ENCODE peak calls at places on chromosomes 11 and 22, in five cellular contexts. Z is neuronal stem cell, S is IMR-90, A is H1, Y is H9. L is an unnamed sample.

GRCh38 chr11:117011541-117011908 is 86.7 kb downstream of the SIK3 start:
- DNase-seq in Z (no peak), S (no peak), A (no peak), Y (no peak), L (no peak)

GRCh38 chr11:118565062-118565461 is 669 bp downstream of the IFT46 start:
- DNase-seq in Z (no peak), S (no peak), A (no peak), Y (no peak), L (no peak)

GRCh38 chr11:82960000-82960778 is 58.7 kb downstream of the DDIAS start:
- DNase-seq in Z (no peak), S (no peak), A (no peak), Y (no peak), L (no peak)

GRCh38 chr11:114270531-114271270 is 25.5 kb upstream of the NNMT start:
- DNase-seq in Z (no peak), S (no peak), A (no peak), Y (no peak), L (no peak)

GRCh38 chr11:116224154-116224888 is 548.5 kb downstream of the BUD13 start:
- DNase-seq in Z (peak; percentile 51), S (peak; percentile 22), A (no peak), Y (peak; percentile 57), L (peak; percentile 58)

GRCh38 chr11:71249301-71249700 is 3.1 kb downstream of the SHANK2 start:
- DNase-seq in Z (no peak), S (no peak), A (no peak), Y (peak; percentile 32), L (no peak)

GRCh38 chr11:69529001-69529400 is 47.5 kb downstream of the LINC01488 start:
- DNase-seq in Z (no peak), S (no peak), A (no peak), Y (no peak), L (no peak)

GRCh38 chr11:112616292-112617088 is 344.7 kb upstream of the NCAM1 start:
- DNase-seq in Z (no peak), S (no peak), A (no peak), Y (no peak), L (no peak)

GRCh38 chr11:72759468-72759867 is 7.3 kb upstream of the ARAP1 start:
- DNase-seq in Z (no peak), S (no peak), A (no peak), Y (no peak), L (no peak)

GRCh38 chr11:72760543-72761400 is 8.6 kb upstream of the ARAP1 start:
- DNase-seq in Z (no peak), S (peak; percentile 84), A (no peak), Y (no peak), L (peak; percentile 78)

GRCh38 chr11:72764503-72764902 is 12.3 kb upstream of the ARAP1 start:
- DNase-seq in Z (no peak), S (no peak), A (peak; percentile 74), Y (peak; percentile 96), L (peak; percentile 81)

GRCh38 chr11:72763823-72764222 is 11.6 kb upstream of the ARAP1 start:
- DNase-seq in Z (no peak), S (no peak), A (no peak), Y (no peak), L (no peak)

GRCh38 chr11:72762641-72763304 is 10.6 kb upstream of the ARAP1 start:
- DNase-seq in Z (no peak), S (no peak), A (no peak), Y (no peak), L (no peak)
- H3K4me2 ChIP-seq in Z (no peak overlapping the region), S (no peak overlapping the region), A (no peak overlapping the region), Y (no peak overlapping the region), L (no peak overlapping the region)

GRCh38 chr22:23223566-23224317 is 43.4 kb downstream of the BCR start:
- DNase-seq in Z (no peak), S (no peak), A (no peak), Y (no peak), L (no peak)

GRCh38 chr22:23220485-23221350 is 40.4 kb downstream of the BCR start:
- DNase-seq in Z (no peak), S (peak; percentile 53), A (no peak), Y (no peak), L (peak; percentile 79)

GRCh38 chr22:23222875-23223565 is 42.7 kb downstream of the BCR start:
- DNase-seq in Z (no peak), S (no peak), A (no peak), Y (no peak), L (no peak)

GRCh38 chr22:23221351-23221804 is 41.1 kb downstream of the BCR start:
- DNase-seq in Z (no peak), S (no peak), A (no peak), Y (no peak), L (no peak)

DNA sequence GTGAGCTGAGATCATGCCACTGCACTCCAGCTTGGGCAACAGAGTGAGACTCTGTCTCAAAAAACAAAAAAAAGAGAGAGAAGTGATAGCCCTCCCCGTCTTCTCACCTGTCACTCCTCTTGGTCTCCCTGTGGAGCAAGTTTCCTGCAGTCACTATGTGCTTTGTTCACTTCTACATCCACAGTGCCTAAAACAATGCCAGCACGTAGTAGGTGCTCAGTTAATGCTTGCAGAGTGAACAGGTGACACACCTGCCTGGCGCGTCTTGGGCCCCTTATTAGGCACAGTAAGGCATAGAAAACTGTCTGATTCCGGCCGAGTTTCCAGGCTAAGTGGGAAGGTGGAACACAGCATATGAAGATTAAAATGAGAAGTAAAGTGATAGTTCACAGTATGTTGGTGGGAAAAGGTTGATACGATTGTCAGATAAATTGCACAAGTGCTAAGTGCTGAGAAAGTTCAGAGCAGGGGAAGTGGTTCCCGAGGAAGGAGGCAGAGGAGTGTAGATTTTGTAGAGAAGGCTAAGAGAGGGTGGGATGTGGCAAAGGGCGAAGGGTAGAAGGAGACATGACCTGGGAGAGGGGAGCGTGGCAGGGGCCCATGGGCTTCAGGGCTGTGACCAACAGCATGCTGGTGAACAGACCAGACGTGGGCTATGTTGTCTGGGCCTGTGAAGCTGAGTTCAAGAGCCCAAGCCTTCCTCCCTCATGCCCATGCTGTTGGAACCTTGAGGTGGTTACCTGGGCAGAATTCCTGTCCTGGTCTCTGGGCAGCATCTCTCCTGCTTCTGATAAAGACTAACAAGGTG is 41.9 kb downstream of the BCR start:
- DNase-seq in Z (no peak), S (no peak), A (no peak), Y (no peak), L (no peak)
- H3K79me1 ChIP-seq in Z (peaks cover 10% of the 10 kb centered on the region), S (peaks cover 41% of the 10 kb centered on the region), A (peaks cover 46% of the 10 kb centered on the region), Y (peaks cover 20% of the 10 kb centered on the region), L (no peaks in the 10 kb centered on the region)

GRCh38 chr11:75428989-75429640 is 3.9 kb downstream of the KLHL35 start:
- DNase-seq in Z (no peak), S (no peak), A (no peak), Y (no peak), L (no peak)
- H3K4me2 ChIP-seq in Z (no peak overlapping the region), S (no peak overlapping the region), A (no peak overlapping the region), Y (no peak overlapping the region), L (no peak overlapping the region)

GRCh38 chr11:12880327-12880726 is 128.8 kb upstream of the RASSF10 start:
- DNase-seq in Z (no peak), S (no peak), A (no peak), Y (no peak), L (no peak)

GRCh38 chr11:12871251-12871650 is 137.9 kb upstream of the RASSF10 start:
- DNase-seq in Z (no peak), S (no peak), A (no peak), Y (no peak), L (no peak)

GRCh38 chr11:12876988-12877387 is 132.1 kb upstream of the RASSF10 start:
- DNase-seq in Z (no peak), S (no peak), A (no peak), Y (no peak), L (no peak)

GRCh38 chr11:12871788-12872321 is 137.3 kb upstream of the RASSF10 start:
- DNase-seq in Z (no peak), S (peak; percentile 42), A (no peak), Y (no peak), L (peak; percentile 29)

DNA sequence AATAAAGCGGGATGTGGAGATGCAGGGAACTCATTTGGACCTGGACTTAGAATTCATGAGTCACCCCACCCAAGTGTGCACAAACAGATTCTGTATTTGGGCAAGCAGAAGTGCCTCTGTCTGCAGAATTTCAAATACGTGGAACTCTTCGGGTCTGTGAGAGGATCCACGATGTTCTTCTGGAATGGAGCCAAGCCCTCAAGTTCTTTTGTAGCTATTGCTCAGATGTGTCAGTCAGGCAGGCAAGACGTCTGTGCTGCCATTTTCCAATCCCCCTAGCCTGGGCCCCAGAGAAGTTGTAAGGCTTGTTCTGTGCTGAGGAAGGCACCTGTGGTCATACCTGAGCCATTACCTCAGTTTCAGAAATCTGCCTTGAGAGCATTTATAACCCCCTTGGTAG is 132.8 kb upstream of the RASSF10 start:
- DNase-seq in Z (no peak), S (no peak), A (no peak), Y (no peak), L (no peak)
- H3K79me1 ChIP-seq in Z (peaks cover 9% of the 10 kb centered on the region), S (peaks cover 69% of the 10 kb centered on the region), A (peaks cover 3% of the 10 kb centered on the region), Y (no peaks in the 10 kb centered on the region), L (peaks cover 4% of the 10 kb centered on the region)

DNA sequence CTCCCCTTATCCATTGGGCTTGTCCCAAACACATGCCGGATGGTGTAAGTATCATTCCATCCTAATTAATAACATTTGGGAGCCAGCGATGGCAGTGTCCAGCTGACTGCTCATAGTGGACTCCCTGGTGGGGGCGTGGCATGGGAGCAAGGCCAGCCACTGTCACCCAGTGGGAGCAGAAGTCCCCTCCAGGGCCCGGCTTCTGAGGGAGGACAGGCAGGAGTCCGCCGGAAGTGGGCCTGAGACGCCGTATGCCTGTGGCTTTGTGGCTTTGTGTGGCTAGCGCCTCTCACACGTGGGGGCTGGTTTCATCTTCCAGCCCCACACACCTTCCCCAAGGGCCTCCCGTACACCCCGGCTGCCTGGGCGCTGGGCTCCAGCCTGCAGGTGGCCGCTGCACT is 124.5 kb downstream of the KCNQ1 start:
- DNase-seq in Z (no peak), S (no peak), A (no peak), Y (no peak), L (no peak)
- H3K4me2 ChIP-seq in Z (no peak overlapping the region), S (no peak overlapping the region), A (no peak overlapping the region), Y (no peak overlapping the region), L (no peak overlapping the region)

GRCh38 chr11:73345481-73346147 is 30.6 kb upstream of the RELT start:
- DNase-seq in Z (no peak), S (no peak), A (no peak), Y (no peak), L (no peak)

GRCh38 chr11:73340164-73340563 is 32.1 kb downstream of the ARHGEF17 start:
- DNase-seq in Z (no peak), S (no peak), A (no peak), Y (no peak), L (no peak)

GRCh38 chr11:73344191-73344607 is 32.0 kb upstream of the RELT start:
- DNase-seq in Z (no peak), S (no peak), A (no peak), Y (no peak), L (no peak)

GRCh38 chr11:73343076-73343833 is 32.9 kb upstream of the RELT start:
- DNase-seq in Z (no peak), S (no peak), A (no peak), Y (peak; percentile 51), L (no peak)

DNA sequence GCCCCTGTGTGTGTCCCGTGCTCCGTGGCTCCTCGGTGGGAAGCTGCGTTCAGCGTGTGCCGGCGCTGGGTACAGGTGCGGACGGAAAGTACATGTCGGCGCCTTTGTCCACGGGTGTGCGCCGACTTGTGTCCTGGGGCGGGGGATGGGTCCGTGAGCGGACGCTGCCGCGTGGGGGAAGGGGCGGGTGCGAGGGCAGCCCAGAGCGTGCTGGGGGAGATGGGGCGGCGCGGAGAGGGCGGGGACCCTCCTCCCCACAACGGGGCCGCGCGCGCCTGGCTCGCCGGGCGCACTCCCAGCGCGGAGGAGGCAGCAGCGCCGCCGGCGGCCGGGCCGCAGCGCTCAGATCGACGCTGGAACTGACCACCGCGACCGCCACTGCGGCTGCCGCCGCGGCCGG is 33.6 kb upstream of the RELT start:
- DNase-seq in Z (no peak), S (no peak), A (no peak), Y (peak; percentile 45), L (no peak)
- H3K79me1 ChIP-seq in Z (peaks cover 32% of the 10 kb centered on the region), S (peaks cover 20% of the 10 kb centered on the region), A (peaks cover 5% of the 10 kb centered on the region), Y (no peaks in the 10 kb centered on the region), L (no peaks in the 10 kb centered on the region)

L was measured in trophoblast cell.